ENCODE peak calls at places on chromosomes 12 and 14, in six cellular contexts. H, Z, R, V, B and G are unnamed samples.
A peak's percentile ranks its signal among the peaks of the same experiment; 100 is the strongest.

GRCh38 chr12:117063162-117063911 is 35.9 kb downstream of the TESC start:
- DNase-seq in R (peak; percentile 5), H (no peak), Z (no peak), V (no peak), B (no peak), G (no peak)

GRCh38 chr12:24649209-24649608 is 299.7 kb downstream of the BCAT1 start:
- DNase-seq in V (no peak), B (no peak), Z (no peak), R (no peak), H (no peak), G (no peak)

GRCh38 chr12:131229426-131230339 is 276.0 kb downstream of the ADGRD1 start:
- DNase-seq in V (peak; percentile 37), B (peak; percentile 37), R (peak; percentile 97), H (peak; percentile 86), Z (peak; percentile 68), G (peak; percentile 90)

GRCh38 chr12:46983393-46983793 is 96.0 kb upstream of the PCED1B start:
- DNase-seq in B (no peak), H (peak; percentile 65), R (no peak), V (no peak), Z (no peak), G (no peak)

GRCh38 chr14:56005580-56006053 is 112.6 kb upstream of the PELI2 start:
- DNase-seq in H (no peak), V (no peak), B (no peak), Z (no peak), R (peak; percentile 19), G (peak; percentile 25)

GRCh38 chr12:80299219-80299618 is 144.8 kb upstream of the PTPRQ start:
- DNase-seq in V (no peak), Z (no peak), B (no peak), R (no peak), H (no peak), G (no peak)

GRCh38 chr14:53054457-53054856 is 98.7 kb downstream of the DDHD1 start:
- DNase-seq in H (no peak), B (no peak), R (no peak), Z (no peak), V (no peak), G (no peak)

GRCh38 chr14:24052656-24053547 is 1.1 kb downstream of the CARMIL3 start:
- DNase-seq in H (no peak), V (no peak), R (no peak), B (no peak), Z (no peak), G (peak; percentile 24)

GRCh38 chr12:81668475-81668874 is 90.7 kb downstream of the PPFIA2 start:
- DNase-seq in R (peak; percentile 66), H (no peak), V (no peak), Z (no peak), B (no peak), G (no peak)

GRCh38 chr14:92914087-92914656 is 8.8 kb upstream of the CHGA start:
- DNase-seq in B (no peak), Z (no peak), R (peak; percentile 68), H (no peak), V (peak; percentile 28), G (peak; percentile 87)

GRCh38 chr14:100535287-100536131 is 51.7 kb downstream of the BEGAIN start:
- DNase-seq in V (peak; percentile 11), B (peak; percentile 67), R (no peak), H (peak; percentile 30), Z (peak; percentile 12), G (peak; percentile 30)

GRCh38 chr12:94872007-94872653 is 131.4 kb downstream of the NDUFA12 start:
- DNase-seq in H (peak; percentile 70), Z (no peak), B (no peak), V (no peak), R (no peak), G (no peak)

GRCh38 chr14:75249251-75249957 is 29.2 kb upstream of the FOS start:
- DNase-seq in V (no peak), R (no peak), B (no peak), Z (no peak), H (no peak), G (peak; percentile 44)

GRCh38 chr12:26874501-26875296 is 41.7 kb upstream of the ITPR2 start:
- DNase-seq in V (no peak), Z (no peak), R (no peak), H (no peak), B (no peak), G (no peak)

GRCh38 chr14:94560782-94561655 is at the start of gene SERPINA4:
- DNase-seq in V (no peak), Z (no peak), B (no peak), R (no peak), H (no peak), G (no peak)

GRCh38 chr14:64764641-64765520 is 60.7 kb downstream of the PLEKHG3 start:
- DNase-seq in B (no peak), H (peak; percentile 89), R (peak; percentile 91), Z (peak; percentile 77), V (peak; percentile 77), G (peak; percentile 94)

GRCh38 chr14:106094654-106095189 is 568.3 kb downstream of the TMEM121 start:
- DNase-seq in Z (no peak), V (no peak), H (no peak), R (peak; percentile 5), B (peak; percentile 41), G (peak; percentile 3)

DNA sequence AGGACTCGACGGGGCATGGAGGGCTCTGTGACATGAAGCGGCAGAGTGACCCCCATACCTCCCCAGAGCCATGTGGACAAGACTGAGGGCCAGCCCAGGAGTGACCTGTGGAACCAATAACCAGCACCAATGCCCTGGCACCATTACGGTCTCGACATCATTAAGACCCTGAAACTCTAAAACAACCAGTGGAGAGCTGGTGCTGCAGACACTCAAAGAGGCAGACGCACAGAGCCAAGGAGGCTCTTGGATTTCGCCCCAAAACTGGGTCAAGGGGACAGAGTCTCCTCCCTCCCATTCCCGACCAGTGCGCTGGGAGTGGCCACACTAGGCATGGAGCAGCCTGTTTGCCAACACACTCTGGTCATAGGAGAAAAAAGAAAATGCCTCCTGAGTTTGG is 41.6 kb upstream of the VASH1 start:
- DNase-seq in Z (no peak), B (no peak), R (no peak), H (no peak), V (peak; percentile 44), G (no peak)
- H3K4me3 ChIP-seq in Z (no peak overlapping the region), B (no peak overlapping the region), R (no peak overlapping the region), H (no peak overlapping the region), V (no peak overlapping the region), G (no peak overlapping the region)

GRCh38 chr14:91410781-91411536 is 6.7 kb downstream of the CCDC88C start:
- DNase-seq in R (no peak), B (no peak), V (no peak), H (no peak), Z (no peak), G (no peak)

GRCh38 chr14:91414475-91415342 is 2.9 kb downstream of the CCDC88C start:
- DNase-seq in H (no peak), R (peak; percentile 70), Z (no peak), V (no peak), B (no peak), G (peak; percentile 59)

GRCh38 chr14:91415794-91416743 is 1.6 kb downstream of the CCDC88C start:
- DNase-seq in V (no peak), H (no peak), Z (no peak), B (no peak), R (no peak), G (no peak)

GRCh38 chr14:91412939-91413338 is 4.7 kb downstream of the CCDC88C start:
- DNase-seq in Z (no peak), H (no peak), B (no peak), R (no peak), V (no peak), G (no peak)

GRCh38 chr14:91413547-91414474 is 3.8 kb downstream of the CCDC88C start:
- DNase-seq in B (peak; percentile 95), Z (no peak), H (no peak), R (peak; percentile 95), V (no peak), G (peak; percentile 91)
- H3K36me3 ChIP-seq in B (no peaks in the 10 kb centered on the region), Z (no peaks in the 10 kb centered on the region), H (no peaks in the 10 kb centered on the region), R (no peaks in the 10 kb centered on the region), V (no peaks in the 10 kb centered on the region), G (no peaks in the 10 kb centered on the region)

GRCh38 chr12:57516617-57517153 is 3.6 kb downstream of the DDIT3 start:
- DNase-seq in H (no peak), V (no peak), Z (no peak), R (no peak), B (no peak), G (no peak)

GRCh38 chr12:57518176-57518919 is 2.0 kb downstream of the DDIT3 start:
- DNase-seq in V (no peak), Z (no peak), B (no peak), H (no peak), R (no peak), G (no peak)

GRCh38 chr12:57515468-57515933 is 4.8 kb downstream of the DDIT3 start:
- DNase-seq in V (no peak), H (no peak), Z (no peak), B (no peak), R (no peak), G (no peak)

GRCh38 chr12:57515934-57516541 is 4.3 kb downstream of the DDIT3 start:
- DNase-seq in H (no peak), B (no peak), V (no peak), Z (no peak), R (no peak), G (no peak)

GRCh38 chr12:57517187-57517586 is 3.1 kb downstream of the DDIT3 start:
- DNase-seq in H (no peak), B (no peak), V (no peak), R (no peak), Z (no peak), G (no peak)
- H3K4me3 ChIP-seq in H (peak overlapping the region; percentile 11), B (no peak overlapping the region), V (peak overlapping the region; percentile 86), R (no peak overlapping the region), Z (no peak overlapping the region), G (no peak overlapping the region)

GRCh38 chr14:105012171-105012985 is 8.5 kb downstream of the CDCA4 start:
- DNase-seq in V (peak; percentile 35), Z (no peak), R (no peak), H (no peak), B (no peak), G (peak; percentile 63)

GRCh38 chr14:105011312-105011990 is 9.4 kb downstream of the CDCA4 start:
- DNase-seq in R (no peak), H (no peak), B (no peak), V (no peak), Z (no peak), G (peak; percentile 30)

GRCh38 chr14:105013150-105013787 is 7.6 kb downstream of the CDCA4 start:
- DNase-seq in R (no peak), H (no peak), V (peak; percentile 50), Z (no peak), B (no peak), G (peak; percentile 47)

GRCh38 chr14:105010106-105010505 is 10.8 kb downstream of the CDCA4 start:
- DNase-seq in R (no peak), B (no peak), H (no peak), V (no peak), Z (no peak), G (peak; percentile 28)

DNA sequence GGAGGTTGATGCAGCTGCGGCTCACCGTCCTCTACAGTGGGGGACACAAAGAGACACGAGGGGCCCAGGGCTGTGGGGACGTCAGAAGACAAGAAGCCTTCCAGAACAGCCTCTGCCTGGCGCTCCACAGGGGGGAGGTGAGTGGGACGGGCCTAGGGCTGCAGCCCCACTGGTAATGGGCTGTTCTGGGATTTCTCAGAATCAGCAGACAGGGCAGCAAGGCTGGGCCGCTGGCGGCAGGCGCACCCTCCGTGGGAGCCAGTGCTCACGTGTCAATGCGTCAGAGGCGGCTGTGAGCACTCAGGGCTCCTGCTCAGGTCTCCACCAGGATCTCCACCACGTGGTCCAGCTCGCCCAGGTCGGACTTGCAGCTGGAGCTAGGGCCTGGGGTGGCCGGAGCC is 10.0 kb downstream of the CDCA4 start:
- DNase-seq in B (no peak), H (no peak), Z (peak; percentile 67), V (no peak), R (no peak), G (peak; percentile 52)
- H3K36me3 ChIP-seq in B (no peaks in the 10 kb centered on the region), H (no peaks in the 10 kb centered on the region), Z (no peaks in the 10 kb centered on the region), V (peaks cover 24% of the 10 kb centered on the region), R (peaks cover 21% of the 10 kb centered on the region), G (peaks cover 20% of the 10 kb centered on the region)